ENCODE peak calls at places on chromosomes 7 and 10, in six cellular contexts. P is DND-41, I is right atrium auricular region, D is A549, G is gastrocnemius medialis, O is fibroblast of lung. H is an unnamed sample.

GRCh38 chr10:33950216-33950615 is 615.7 kb upstream of the NRP1 start:
- DNase-seq in G (no peak), D (no peak), P (no peak), O (no peak), I (no peak), H (no peak)

GRCh38 chr7:87413951-87414381 is 61.5 kb downstream of the ABCB4 start:
- DNase-seq in I (no peak), P (no peak), D (no peak), G (peak), O (peak), H (no peak)

GRCh38 chr7:1231214-1232102 is 1.2 kb upstream of the UNCX start:
- DNase-seq in O (no peak), I (no peak), P (no peak), G (no peak), D (no peak), H (no peak)

GRCh38 chr7:53642361-53642760 is 606.9 kb downstream of the POM121L12 start:
- DNase-seq in P (no peak), O (no peak), G (no peak), I (no peak), D (no peak), H (no peak)

GRCh38 chr10:75210193-75211006 is at the start of gene VDAC2:
- DNase-seq in G (peak), I (peak), D (peak), P (peak), O (peak), H (peak)

GRCh38 chr10:22805304-22805703 is 90.9 kb upstream of the PIP4K2A start:
- DNase-seq in G (no peak), O (peak), D (no peak), I (no peak), P (no peak), H (no peak)

GRCh38 chr7:114310344-114311118 is 104.1 kb upstream of the FOXP2 start:
- DNase-seq in I (no peak), D (no peak), G (no peak), P (no peak), O (peak), H (no peak)

GRCh38 chr7:126656165-126656564 is 596.6 kb downstream of the GRM8 start:
- DNase-seq in D (no peak), P (no peak), I (no peak), O (no peak), G (no peak), H (no peak)

GRCh38 chr7:4744391-4745264 is 30.8 kb upstream of the AP5Z1 start:
- DNase-seq in G (peak), I (peak), P (peak), D (peak), O (peak), H (peak)

GRCh38 chr7:129741743-129742213 is 130.3 kb downstream of the NRF1 start:
- DNase-seq in I (no peak), P (no peak), O (no peak), G (peak), D (no peak), H (no peak)

GRCh38 chr7:46391215-46391614 is 470.1 kb upstream of the IGFBP3 start:
- DNase-seq in I (no peak), D (no peak), P (no peak), O (peak), G (peak), H (no peak)

GRCh38 chr7:34157137-34157536 is 251.8 kb downstream of the BMPER start:
- DNase-seq in G (peak), D (no peak), I (no peak), P (no peak), O (no peak), H (no peak)

GRCh38 chr7:13181221-13181620 is 493.8 kb downstream of the ARL4A start:
- DNase-seq in O (peak), I (no peak), D (no peak), G (no peak), P (no peak), H (no peak)

GRCh38 chr7:42671627-42672026 is 240.2 kb downstream of the C7orf25 start:
- DNase-seq in I (no peak), G (no peak), O (peak), P (no peak), D (no peak), H (no peak)

GRCh38 chr7:19508124-19508523 is 200.7 kb downstream of the POLR1F start:
- DNase-seq in O (no peak), P (no peak), G (no peak), D (no peak), I (no peak), H (no peak)

GRCh38 chr7:74412603-74413002 is 41.1 kb upstream of the GTF2IRD1 start:
- DNase-seq in G (no peak), I (no peak), P (no peak), O (peak), D (no peak), H (no peak)

GRCh38 chr7:105611856-105612775 is 30.8 kb upstream of the EFCAB10 start:
- DNase-seq in G (no peak), P (no peak), I (no peak), D (no peak), O (peak), H (no peak)

GRCh38 chr7:91655656-91656055 is 224.8 kb downstream of the MTERF1 start:
- DNase-seq in O (no peak), I (no peak), P (no peak), G (no peak), D (no peak), H (no peak)

GRCh38 chr7:32152576-32152975 is 82.4 kb upstream of the PDE1C start:
- DNase-seq in G (no peak), O (no peak), I (no peak), P (no peak), D (no peak), H (no peak)

GRCh38 chr7:32155712-32156111 is 85.5 kb upstream of the PDE1C start:
- DNase-seq in P (no peak), O (peak), I (no peak), D (no peak), G (no peak), H (no peak)

GRCh38 chr7:32153006-32153405 is 82.8 kb upstream of the PDE1C start:
- DNase-seq in O (no peak), G (no peak), I (no peak), D (no peak), P (no peak), H (no peak)

GRCh38 chr7:32158076-32158475 is 87.9 kb upstream of the PDE1C start:
- DNase-seq in G (no peak), I (no peak), D (no peak), O (no peak), P (no peak), H (no peak)

GRCh38 chr7:32154797-32155196 is 84.6 kb upstream of the PDE1C start:
- DNase-seq in I (peak), O (peak), P (no peak), G (peak), D (no peak), H (no peak)
- H3K27ac ChIP-seq in I (peak), O (no peak), P (no peak), G (no peak), D (peak), H (peak)

GRCh38 chr10:113025487-113025886 is 75.4 kb downstream of the TCF7L2 start:
- DNase-seq in G (no peak), D (no peak), I (no peak), P (no peak), O (no peak), H (no peak)

GRCh38 chr10:113026679-113027078 is 76.6 kb downstream of the TCF7L2 start:
- DNase-seq in G (no peak), P (no peak), O (peak), D (no peak), I (no peak), H (no peak)

GRCh38 chr10:113028393-113029054 is 78.5 kb downstream of the TCF7L2 start:
- DNase-seq in P (no peak), O (no peak), I (no peak), D (no peak), G (no peak), H (no peak)

GRCh38 chr10:113027574-113028392 is 77.7 kb downstream of the TCF7L2 start:
- DNase-seq in G (no peak), D (no peak), I (no peak), O (peak), P (no peak), H (no peak)

DNA sequence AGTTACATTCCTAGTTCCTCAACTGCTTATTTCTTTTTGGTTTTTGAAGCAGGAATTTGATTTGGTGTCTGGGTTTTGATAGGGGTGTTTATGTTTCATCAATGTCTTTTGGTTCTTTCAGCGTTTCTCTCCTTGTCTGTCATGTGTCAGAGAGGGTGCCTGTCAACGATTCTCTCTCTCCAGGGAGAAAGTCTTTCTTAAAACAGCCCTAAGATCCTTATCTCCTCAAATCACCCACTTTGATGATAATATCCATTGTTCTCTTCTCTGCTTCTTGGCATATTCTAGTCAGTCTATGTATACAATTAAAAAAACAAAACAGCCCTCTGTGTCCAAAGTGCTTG is 77.2 kb downstream of the TCF7L2 start:
- DNase-seq in P (no peak), O (no peak), D (no peak), G (no peak), I (no peak), H (no peak)
- H3K27ac ChIP-seq in P (no peak), O (no peak), D (peak), G (peak), I (peak), H (peak)

GRCh38 chr7:30451539-30452277 is 26.9 kb downstream of the NOD1 start:
- DNase-seq in I (no peak), O (no peak), G (no peak), P (no peak), D (no peak), H (no peak)
- H3K27ac ChIP-seq in I (no peak), O (no peak), G (no peak), P (no peak), D (no peak), H (no peak)

GRCh38 chr10:62186999-62187695 is 81.5 kb downstream of the RTKN2 start:
- DNase-seq in G (no peak), P (no peak), D (no peak), O (peak), I (no peak), H (no peak)
- H3K27ac ChIP-seq in G (no peak), P (no peak), D (no peak), O (no peak), I (peak), H (peak)

H was measured in thoracic aorta.